ENCODE peak calls at places on chromosomes 6 and 20, in six cellular contexts. C is K562, S is SK-N-SH, B is H1, Q is GM12878, O is HepG2. G is an unnamed sample.

GRCh38 chr6:122580731-122581130 is 29.5 kb upstream of the PKIB start:
- DNase-seq in C (peak; percentile 10), S (no peak), B (no peak), Q (no peak), O (peak; percentile 4), G (no peak)

GRCh38 chr6:38673397-38674165 is 29.4 kb downstream of the GLO1 start:
- DNase-seq in C (no peak), S (no peak), B (no peak), Q (peak; percentile 23), O (no peak), G (peak; percentile 56)

GRCh38 chr20:24783631-24784492 is 165.2 kb upstream of the CST7 start:
- DNase-seq in C (no peak), S (no peak), B (no peak), Q (peak; percentile 20), O (peak; percentile 36), G (no peak)

GRCh38 chr6:94736231-94736630 is 841.1 kb upstream of the MANEA start:
- DNase-seq in C (no peak), S (no peak), B (no peak), Q (no peak), O (no peak), G (no peak)

GRCh38 chr6:148462203-148462602 is 119.6 kb downstream of the SASH1 start:
- DNase-seq in C (no peak), S (no peak), B (no peak), Q (no peak), O (no peak), G (no peak)

GRCh38 chr6:12748815-12749521 is 32.4 kb downstream of the PHACTR1 start:
- DNase-seq in C (no peak), S (peak; percentile 87), B (peak; percentile 57), Q (no peak), O (no peak), G (no peak)

GRCh38 chr20:24995741-24996448 is 3.3 kb upstream of the APMAP start:
- DNase-seq in C (no peak), S (no peak), B (no peak), Q (no peak), O (no peak), G (no peak)

GRCh38 chr20:52457826-52458225 is 266.2 kb upstream of the ZFP64 start:
- DNase-seq in C (no peak), S (no peak), B (no peak), Q (no peak), O (no peak), G (no peak)

GRCh38 chr6:46734867-46735719 is at the start of gene PLA2G7:
- DNase-seq in C (no peak), S (peak; percentile 35), B (no peak), Q (no peak), O (no peak), G (no peak)

GRCh38 chr6:86456786-86457185 is 480.5 kb upstream of the HTR1E start:
- DNase-seq in C (no peak), S (no peak), B (no peak), Q (no peak), O (no peak), G (no peak)

GRCh38 chr6:168137024-168137423 is 58.0 kb upstream of the FRMD1 start:
- DNase-seq in C (no peak), S (no peak), B (no peak), Q (no peak), O (no peak), G (no peak)

GRCh38 chr6:46748940-46749503 is 2.3 kb downstream of the ANKRD66 start:
- DNase-seq in C (no peak), S (no peak), B (no peak), Q (no peak), O (no peak), G (no peak)

GRCh38 chr6:104548297-104548696 is 311.4 kb downstream of the HACE1 start:
- DNase-seq in C (no peak), S (no peak), B (no peak), Q (no peak), O (no peak), G (no peak)

GRCh38 chr6:21997414-21998037 is 299.3 kb downstream of the PRL start:
- DNase-seq in C (peak; percentile 78), S (peak; percentile 39), B (no peak), Q (no peak), O (no peak), G (no peak)

GRCh38 chr6:21996425-21997207 is 300.2 kb downstream of the PRL start:
- DNase-seq in C (no peak), S (peak; percentile 37), B (no peak), Q (no peak), O (no peak), G (no peak)

GRCh38 chr6:22001336-22002027 is 295.4 kb downstream of the PRL start:
- DNase-seq in C (no peak), S (no peak), B (no peak), Q (no peak), O (no peak), G (no peak)

GRCh38 chr6:21998539-21998938 is 298.3 kb downstream of the PRL start:
- DNase-seq in C (no peak), S (no peak), B (no peak), Q (no peak), O (no peak), G (no peak)

DNA sequence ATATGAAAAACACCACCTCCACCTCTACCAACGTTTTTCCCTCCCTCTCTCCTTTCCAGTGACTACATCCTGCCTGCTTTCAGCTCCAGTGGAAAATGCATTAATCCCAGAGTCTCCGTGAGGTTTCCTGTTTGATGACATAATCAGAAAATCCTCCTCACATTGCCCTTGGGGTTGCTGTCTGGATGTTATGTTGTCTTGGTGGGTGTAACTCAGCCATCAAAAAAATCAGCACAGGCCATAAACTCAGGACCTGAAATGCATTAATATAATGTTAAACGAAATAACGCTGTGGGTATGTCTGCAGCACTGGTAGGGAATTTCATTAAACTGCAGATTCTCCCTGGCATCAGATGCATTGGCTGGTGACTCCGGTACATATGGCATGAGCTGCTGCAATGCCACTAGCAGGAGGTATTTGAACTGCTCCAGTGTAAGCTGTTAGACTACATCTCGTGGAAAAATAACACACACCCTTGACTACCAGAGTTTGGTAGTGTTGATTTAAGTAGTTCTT is 297.8 kb downstream of the PRL start:
- DNase-seq in C (no peak), S (peak; percentile 61), B (no peak), Q (no peak), O (no peak), G (no peak)
- TF ChIP-seq GABPA in C (no peak), S (peak; percentile 44), B (no peak), Q (no peak), O (no peak), G (no peak)

DNA sequence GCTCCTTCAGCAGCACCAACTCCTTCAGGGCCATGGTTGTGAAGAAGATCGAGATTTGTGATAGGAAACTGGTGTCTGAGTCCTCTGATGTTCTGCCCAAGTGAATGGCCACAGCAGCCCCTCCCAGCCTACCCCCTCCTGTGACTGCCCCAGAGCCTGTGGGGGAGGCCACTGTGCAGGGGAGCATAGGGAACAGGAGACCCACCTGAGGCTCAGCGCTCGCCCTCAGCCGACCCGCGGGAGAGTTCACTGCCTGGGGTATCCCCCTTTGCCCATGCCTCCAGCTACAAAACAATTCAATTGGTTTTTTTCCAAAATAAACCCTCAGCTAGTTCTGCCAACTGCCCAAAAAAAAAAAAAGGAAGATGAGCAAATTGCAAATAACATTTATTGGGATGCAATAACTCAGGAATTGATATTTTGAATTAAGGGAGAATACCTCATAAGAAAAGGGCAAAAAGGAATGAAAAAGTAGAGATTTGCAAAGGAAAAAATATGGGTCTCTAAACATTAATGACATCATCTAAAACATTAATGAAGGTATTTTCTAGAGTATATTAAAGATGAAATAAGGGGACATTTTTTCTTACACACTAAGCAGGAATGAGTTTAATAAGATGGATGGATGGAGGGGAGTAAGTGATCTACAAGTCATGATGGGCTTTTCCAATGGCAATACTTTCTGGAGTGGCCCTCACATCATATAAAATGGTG is 46.1 kb downstream of the KIAA0319 start:
- DNase-seq in C (no peak), S (no peak), B (no peak), Q (no peak), O (no peak), G (no peak)
- TF ChIP-seq CTCF in C (no peak), S (no peak), B (no peak), Q (no peak), O (no peak), G (no peak)

GRCh38 chr6:134534708-134535149 is 216.8 kb upstream of the SGK1 start:
- DNase-seq in C (no peak), S (no peak), B (no peak), Q (no peak), O (no peak), G (no peak)
- H3K27ac ChIP-seq in C (no peak overlapping the region), S (no peak overlapping the region), B (no peak overlapping the region), Q (no peak overlapping the region), O (no peak overlapping the region), G (no peak overlapping the region)

DNA sequence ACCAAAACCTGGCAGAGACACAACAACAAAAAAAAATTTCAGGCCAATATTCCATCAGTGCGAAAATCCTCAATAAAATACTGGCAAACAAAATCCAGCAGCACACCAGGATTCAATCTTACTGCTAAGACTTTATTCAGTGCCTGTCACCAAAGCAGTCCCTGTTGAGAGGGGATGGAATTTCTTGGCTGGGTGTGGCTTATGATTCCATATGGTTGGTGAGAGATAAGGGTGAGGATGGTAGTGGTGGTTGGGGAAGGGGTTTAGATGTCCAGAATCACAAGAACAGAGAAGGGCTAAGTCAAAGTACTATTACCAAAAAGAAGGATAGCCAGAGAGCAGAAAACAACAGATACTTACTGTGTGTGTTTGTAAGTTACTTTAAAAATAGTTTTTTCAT is 152.8 kb upstream of the SLC35B3 start:
- DNase-seq in C (no peak), S (no peak), B (no peak), Q (no peak), O (no peak), G (no peak)
- TF ChIP-seq GABPA in C (no peak), S (no peak), B (no peak), Q (no peak), O (no peak), G (no peak)

GRCh38 chr20:57902478-57902877 is 192.7 kb upstream of the PMEPA1 start:
- DNase-seq in C (no peak), S (no peak), B (no peak), Q (no peak), O (no peak), G (no peak)
- TF ChIP-seq CTCF in C (no peak), S (peak; percentile 31), B (no peak), Q (no peak), O (no peak), G (no peak)

GRCh38 chr6:28825732-28826293 is 98.0 kb downstream of the TRIM27 start:
- DNase-seq in C (peak; percentile 2), S (no peak), B (no peak), Q (no peak), O (no peak), G (no peak)
- H3K27ac ChIP-seq in C (no peak overlapping the region), S (no peak overlapping the region), B (no peak overlapping the region), Q (no peak overlapping the region), O (no peak overlapping the region), G (no peak overlapping the region)

DNA sequence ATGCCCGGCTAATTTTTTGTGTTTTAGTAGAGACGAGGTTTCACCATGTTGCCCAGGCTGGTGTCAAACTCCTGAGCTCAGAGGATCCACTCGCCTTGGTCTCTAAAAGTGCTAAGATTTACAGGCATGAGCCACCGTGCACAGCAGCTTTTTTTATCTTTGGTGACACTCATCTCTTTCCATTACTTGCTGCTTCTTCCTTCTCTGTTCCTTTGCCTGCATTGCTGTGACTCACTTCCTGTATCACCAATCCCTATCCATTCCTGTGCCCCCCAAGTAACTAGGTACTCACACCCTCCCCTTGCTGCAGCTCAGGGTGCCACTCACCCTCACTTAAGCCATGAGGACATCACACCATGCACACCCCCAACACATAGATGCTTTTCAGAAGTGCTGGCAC is 24.6 kb downstream of the KHDC1L start:
- DNase-seq in C (no peak), S (no peak), B (no peak), Q (no peak), O (no peak), G (no peak)
- TF ChIP-seq GABPA in C (no peak), S (no peak), B (no peak), Q (no peak), O (no peak), G (no peak)